ENCODE peak calls at places on chromosomes 5 and 9, in seven cellular contexts. L is NCI-H1930; S is tibial artery; D is GM12865; O is GF-D8; B is H1; P is NK-92 treated with Interleukin-12 subunit alpha and Interleukin-12 subunit beta, amount 100 ng/mL, for 24 hours. V is an unnamed sample.

GRCh38 chr5:114055810-114056476 is 305.9 kb upstream of the KCNN2 start:
- DNase-seq in L (no peak), S (no peak), D (no peak), O (no peak), B (no peak), P (no peak), V (no peak)

GRCh38 chr5:167582916-167583315 is 708.5 kb upstream of the WWC1 start:
- DNase-seq in L (no peak), S (no peak), D (no peak), O (no peak), B (no peak), P (no peak), V (no peak)

GRCh38 chr9:126348911-126349550 is 22.4 kb downstream of the MVB12B start:
- DNase-seq in L (no peak), S (no peak), D (no peak), O (no peak), B (no peak), P (no peak), V (no peak)

GRCh38 chr9:114047717-114048116 is 30.4 kb downstream of the AMBP start:
- DNase-seq in L (no peak), S (no peak), D (peak), O (no peak), B (no peak), P (no peak), V (no peak)

GRCh38 chr5:157816682-157817268 is 42.2 kb downstream of the CLINT1 start:
- DNase-seq in L (no peak), S (no peak), D (peak), O (no peak), B (no peak), P (no peak), V (no peak)

GRCh38 chr5:124901081-124901480 is 154.6 kb upstream of the ZNF608 start:
- DNase-seq in L (no peak), S (no peak), D (no peak), O (no peak), B (no peak), P (no peak), V (no peak)

GRCh38 chr9:120579139-120579749 is 723 bp downstream of the CDK5RAP2 start:
- DNase-seq in L (no peak), S (no peak), D (peak), O (no peak), B (no peak), P (no peak), V (no peak)

GRCh38 chr9:74016004-74016403 is 481.1 kb upstream of the RORB start:
- DNase-seq in L (no peak), S (no peak), D (no peak), O (no peak), B (no peak), P (no peak), V (no peak)

GRCh38 chr9:126461029-126461428 is 134.4 kb downstream of the MVB12B start:
- DNase-seq in L (no peak), S (no peak), D (no peak), O (no peak), B (no peak), P (no peak), V (no peak)

GRCh38 chr5:13735686-13736085 is 208.8 kb downstream of the DNAH5 start:
- DNase-seq in L (no peak), S (no peak), D (no peak), O (no peak), B (no peak), P (no peak), V (no peak)

GRCh38 chr5:169004551-169004950 is 296.4 kb downstream of the SLIT3 start:
- DNase-seq in L (no peak), S (no peak), D (no peak), O (no peak), B (no peak), P (no peak), V (no peak)

GRCh38 chr5:132526974-132527564 is 16.3 kb downstream of the IL5 start:
- DNase-seq in L (no peak), S (no peak), D (no peak), O (peak), B (no peak), P (no peak), V (no peak)

GRCh38 chr5:150355791-150356190 is 1.7 kb upstream of the TCOF1 start:
- DNase-seq in L (no peak), S (no peak), D (no peak), O (no peak), B (no peak), P (no peak), V (no peak)

GRCh38 chr9:118222375-118222774 is 518.2 kb downstream of the TLR4 start:
- DNase-seq in L (no peak), S (no peak), D (no peak), O (no peak), B (peak), P (no peak), V (no peak)

GRCh38 chr5:180637962-180638680 is 11.3 kb downstream of the FLT4 start:
- DNase-seq in L (no peak), S (no peak), D (no peak), O (no peak), B (no peak), P (no peak), V (no peak)

GRCh38 chr9:34387239-34387638 is 10.5 kb upstream of the MYORG start:
- DNase-seq in L (no peak), S (no peak), D (no peak), O (no peak), B (no peak), P (no peak), V (no peak)

GRCh38 chr5:139678751-139679750 is 30.9 kb downstream of the CXXC5 start:
- DNase-seq in L (no peak), S (no peak), D (no peak), O (peak), B (no peak), P (no peak), V (no peak)

GRCh38 chr9:37508135-37508833 is 22.5 kb downstream of the POLR1E start:
- DNase-seq in L (no peak), S (no peak), D (no peak), O (no peak), B (no peak), P (no peak), V (no peak)

GRCh38 chr5:80654391-80655230 is at the start of the genes DHFR and MSH3:
- DNase-seq in L (peak), S (peak), D (peak), O (peak), B (peak), P (peak), V (peak)

GRCh38 chr5:166649656-166650055 is 1641.8 kb upstream of the WWC1 start:
- DNase-seq in L (no peak), S (no peak), D (no peak), O (no peak), B (no peak), P (no peak), V (no peak)

GRCh38 chr5:218457-219289 is 553 bp downstream of the SDHA start:
- DNase-seq in L (peak), S (peak), D (peak), O (no peak), B (no peak), P (peak), V (no peak)

GRCh38 chr5:54306893-54307292 is 3.5 kb downstream of the ARL15 start:
- DNase-seq in L (no peak), S (no peak), D (no peak), O (no peak), B (no peak), P (no peak), V (no peak)

GRCh38 chr9:35349287-35349990 is 140.5 kb upstream of the RUSC2 start:
- DNase-seq in L (no peak), S (no peak), D (no peak), O (no peak), B (no peak), P (no peak), V (no peak)

GRCh38 chr5:142617416-142617815 is 68.5 kb downstream of the FGF1 start:
- DNase-seq in L (no peak), S (no peak), D (peak), O (no peak), B (no peak), P (no peak), V (no peak)

GRCh38 chr9:121168052-121168451 is 33.6 kb downstream of the RAB14 start:
- DNase-seq in L (no peak), S (no peak), D (no peak), O (no peak), B (no peak), P (no peak), V (no peak)

GRCh38 chr9:121271368-121272351 is 3.7 kb downstream of the GSN start:
- DNase-seq in L (no peak), S (peak), D (no peak), O (peak), B (no peak), P (no peak), V (no peak)

GRCh38 chr5:151904127-151904526 is 20.5 kb downstream of the GLRA1 start:
- DNase-seq in L (no peak), S (no peak), D (no peak), O (no peak), B (no peak), P (no peak), V (no peak)

V was measured in pulmonary artery endothelial cell.